ENCODE peak calls at places on chromosome 6, in four cellular contexts. G is mucosa of descending colon; Q is naive thymus-derived CD8-positive, alpha-beta T cell; B is PC-3. V is an unnamed sample.

GRCh38 chr6:139977887-139978332 is 603.5 kb upstream of the CITED2 start:
- ATAC-seq in G (peak), B (no peak), Q (no peak), V (no peak)

GRCh38 chr6:37236921-37237320 is 20.7 kb upstream of the TBC1D22B start:
- ATAC-seq in Q (no peak), B (no peak), G (no peak), V (no peak)

GRCh38 chr6:167660944-167661343 is 165.8 kb upstream of the AFDN start:
- ATAC-seq in B (no peak), G (no peak), Q (no peak), V (no peak)

GRCh38 chr6:36927114-36927513 is 27.4 kb upstream of the PI16 start:
- ATAC-seq in Q (no peak), G (no peak), B (no peak), V (no peak)

GRCh38 chr6:90149280-90149679 is 147.4 kb downstream of the BACH2 start:
- ATAC-seq in Q (peak), G (no peak), B (no peak), V (no peak)

GRCh38 chr6:137231895-137232294 is 12.7 kb upstream of the IFNGR1 start:
- ATAC-seq in B (no peak), G (no peak), Q (peak), V (no peak)

GRCh38 chr6:39048481-39049399 is at the start of gene GLP1R:
- ATAC-seq in B (no peak), G (peak), Q (peak), V (peak)

GRCh38 chr6:132952468-132952867 is 138.1 kb downstream of the RPS12 start:
- ATAC-seq in B (peak), G (no peak), Q (no peak), V (no peak)

GRCh38 chr6:46059608-46060007 is 43.9 kb upstream of the CLIC5 start:
- ATAC-seq in G (peak), Q (no peak), B (no peak), V (no peak)

GRCh38 chr6:167779993-167780655 is 46.6 kb upstream of the AFDN start:
- ATAC-seq in G (no peak), Q (no peak), B (no peak), V (no peak)

GRCh38 chr6:155340464-155341129 is 26.3 kb upstream of the TFB1M start:
- ATAC-seq in Q (no peak), B (peak), G (no peak), V (no peak)

GRCh38 chr6:105500693-105501092 is 97.8 kb upstream of the PREP start:
- ATAC-seq in Q (no peak), B (no peak), G (no peak), V (no peak)

GRCh38 chr6:40520108-40520507 is 67.1 kb downstream of the LRFN2 start:
- ATAC-seq in G (no peak), Q (no peak), B (no peak), V (no peak)

GRCh38 chr6:7541175-7542064 is at the start of gene DSP:
- ATAC-seq in Q (peak), G (peak), B (peak), V (peak)

GRCh38 chr6:147514831-147515230 is 6.3 kb downstream of the SAMD5 start:
- ATAC-seq in G (no peak), Q (no peak), B (no peak), V (no peak)

GRCh38 chr6:33761581-33761921 is 14.8 kb upstream of the IP6K3 start:
- ATAC-seq in B (no peak), Q (no peak), G (no peak), V (no peak)

GRCh38 chr6:79671605-79672266 is 40.6 kb downstream of the SH3BGRL2 start:
- ATAC-seq in G (peak), Q (peak), B (peak), V (peak)

GRCh38 chr6:154909821-154910220 is 85.3 kb upstream of the TIAM2 start:
- ATAC-seq in G (no peak), B (no peak), Q (no peak), V (no peak)

GRCh38 chr6:149923327-149923986 is 536 bp upstream of the RAET1G start:
- ATAC-seq in G (no peak), Q (peak), B (no peak), V (no peak)

GRCh38 chr6:152204584-152204983 is 397.1 kb downstream of the ESR1 start:
- ATAC-seq in G (no peak), B (peak), Q (no peak), V (no peak)